ENCODE peak calls at places on chromosomes 16 and 17, in ten cellular contexts. S is K562, I is heart right ventricle, Q is Panc1, K is prostate gland, X is PC-3, N is thoracic aorta, D is body of pancreas, A is left ventricle myocardium inferior, R is tibial artery. Z is an unnamed sample.

GRCh38 chr17:33753452-33753851 is 460.4 kb upstream of the ASIC2 start:
- DNase-seq in S (no peak), I (no peak), Q (no peak), K (no peak), X (no peak), N (no peak), D (no peak), A (no peak), R (no peak), Z (no peak)

GRCh38 chr17:8300629-8301242 is 5.5 kb upstream of the SLC25A35 start:
- DNase-seq in S (peak; percentile 62), I (peak; percentile 38), Q (peak; percentile 72), K (peak; percentile 58), X (peak; percentile 69), N (no peak), D (peak; percentile 67), A (peak; percentile 39), R (no peak), Z (no peak)

GRCh38 chr17:4235372-4236279 is 28.2 kb downstream of the ANKFY1 start:
- DNase-seq in S (no peak), I (no peak), Q (no peak), K (no peak), X (no peak), N (no peak), D (no peak), A (no peak), R (no peak), Z (no peak)

GRCh38 chr17:81983639-81984373 is 6.4 kb downstream of the ASPSCR1 start:
- DNase-seq in S (no peak), I (no peak), Q (no peak), K (no peak), X (no peak), N (no peak), D (no peak), A (no peak), R (no peak), Z (no peak)

GRCh38 chr17:27944546-27945332 is 51.6 kb upstream of the LYRM9 start:
- DNase-seq in S (no peak), I (no peak), Q (no peak), K (no peak), X (no peak), N (no peak), D (no peak), A (no peak), R (no peak), Z (no peak)

GRCh38 chr17:81018044-81018802 is 16.7 kb upstream of the BAIAP2 start:
- DNase-seq in S (peak; percentile 60), I (no peak), Q (no peak), K (peak; percentile 56), X (peak; percentile 41), N (no peak), D (peak; percentile 16), A (no peak), R (no peak), Z (no peak)

GRCh38 chr16:69286941-69287713 is 24.0 kb upstream of the VPS4A start:
- DNase-seq in S (peak; percentile 32), I (peak; percentile 54), Q (peak; percentile 2), K (peak; percentile 67), X (peak; percentile 65), N (peak; percentile 31), D (peak; percentile 42), A (peak; percentile 62), R (peak; percentile 90), Z (no peak)

GRCh38 chr17:32827227-32827626 is 49.7 kb downstream of the MYO1D start:
- DNase-seq in S (no peak), I (no peak), Q (no peak), K (no peak), X (no peak), N (no peak), D (no peak), A (no peak), R (no peak), Z (no peak)

GRCh38 chr16:27436921-27437650 is 35.1 kb downstream of the IL21R start:
- DNase-seq in S (no peak), I (no peak), Q (no peak), K (no peak), X (no peak), N (no peak), D (no peak), A (no peak), R (peak; percentile 45), Z (no peak)

GRCh38 chr17:39195568-39196160 is 1.8 kb downstream of the CACNB1 start:
- DNase-seq in S (no peak), I (no peak), Q (no peak), K (no peak), X (peak; percentile 20), N (no peak), D (no peak), A (no peak), R (peak; percentile 84), Z (no peak)

GRCh38 chr16:60945225-60945624 is 1091.0 kb downstream of the CDH8 start:
- DNase-seq in S (peak; percentile 19), I (peak; percentile 6), Q (no peak), K (no peak), X (peak; percentile 1), N (no peak), D (no peak), A (no peak), R (no peak), Z (no peak)

GRCh38 chr16:79628501-79628975 is 28.0 kb upstream of the MAF start:
- DNase-seq in S (no peak), I (no peak), Q (no peak), K (no peak), X (no peak), N (no peak), D (no peak), A (no peak), R (no peak), Z (no peak)

GRCh38 chr17:915416-916201 is 64.0 kb downstream of the NXN start:
- DNase-seq in S (no peak), I (peak; percentile 75), Q (no peak), K (no peak), X (no peak), N (no peak), D (no peak), A (no peak), R (no peak), Z (no peak)

GRCh38 chr16:82748026-82748425 is 121.3 kb downstream of the CDH13 start:
- DNase-seq in S (no peak), I (peak; percentile 57), Q (no peak), K (no peak), X (no peak), N (peak; percentile 33), D (peak; percentile 35), A (peak; percentile 51), R (peak; percentile 75), Z (no peak)
- TF ChIP-seq CTCF in S (no peak), I (no peak), Q (no peak), K (no peak), X (no peak), N (peak; percentile 22), D (no peak), A (peak; percentile 47), R (peak; percentile 8), Z (peak; percentile 25)

DNA sequence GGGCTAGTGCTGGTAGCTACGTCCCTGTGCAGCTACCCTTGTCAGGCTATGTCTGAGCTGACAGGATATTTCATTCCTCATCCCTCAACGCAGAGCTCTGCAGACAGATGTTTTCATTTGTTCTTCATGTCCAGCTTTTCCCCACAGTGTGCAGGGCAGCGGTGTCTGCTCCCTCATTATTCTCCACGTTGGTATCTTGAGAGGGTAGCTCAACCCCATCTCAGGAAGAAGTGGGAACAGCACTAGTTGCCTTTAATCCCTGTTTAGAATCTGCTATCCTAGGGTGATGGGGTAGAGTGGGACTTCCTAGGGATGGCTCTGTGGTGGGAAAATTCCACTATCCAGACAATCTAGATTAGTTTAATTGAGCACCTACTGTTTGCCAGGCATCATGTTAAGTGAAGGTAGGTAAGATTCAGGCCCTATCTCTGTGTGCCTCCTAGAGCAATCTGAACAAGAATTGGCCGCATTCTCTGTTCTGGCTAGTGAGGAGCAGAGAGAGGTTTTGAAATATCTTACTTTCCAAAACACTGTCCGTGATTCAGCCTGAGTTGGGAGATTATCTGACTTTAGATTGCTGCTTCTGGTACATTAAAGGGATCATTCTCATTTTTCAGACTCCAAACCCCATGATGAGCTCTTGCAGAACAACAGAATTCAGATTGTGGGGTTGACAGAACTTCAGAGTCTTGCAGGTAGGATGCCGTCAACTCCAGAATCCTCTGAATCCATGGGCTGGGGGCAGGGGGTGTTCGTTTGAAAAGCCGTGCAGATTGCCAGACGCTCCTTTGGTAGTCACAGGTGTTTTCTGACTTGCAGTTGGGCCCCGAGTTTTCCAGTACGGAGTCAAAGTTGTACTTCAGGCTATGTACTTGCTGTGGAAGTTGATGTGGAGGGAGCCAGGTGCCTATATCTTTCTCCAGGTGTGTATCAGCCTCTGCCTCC is 963 bp downstream of the ALG1 start:
- DNase-seq in S (no peak), I (no peak), Q (no peak), K (no peak), X (no peak), N (no peak), D (no peak), A (no peak), R (no peak), Z (no peak)
- H3K4me3 ChIP-seq in S (peak overlapping the region; percentile 94), I (peak overlapping the region; percentile 67), Q (peak overlapping the region; percentile 81), K (peak overlapping the region; percentile 85), X (peak overlapping the region; percentile 78), N (peak overlapping the region; percentile 80), D (peak overlapping the region; percentile 36), A (peak overlapping the region; percentile 91), R (peak overlapping the region; percentile 67), Z (peak overlapping the region; percentile 72)

GRCh38 chr17:42784361-42784760 is 4.0 kb downstream of the WNK4 start:
- DNase-seq in S (no peak), I (no peak), Q (no peak), K (no peak), X (no peak), N (no peak), D (no peak), A (no peak), R (no peak), Z (no peak)

GRCh38 chr17:42783062-42783777 is 2.8 kb downstream of the WNK4 start:
- DNase-seq in S (no peak), I (no peak), Q (no peak), K (no peak), X (peak; percentile 91), N (no peak), D (no peak), A (no peak), R (no peak), Z (no peak)

GRCh38 chr17:42783778-42784138 is 3.3 kb downstream of the WNK4 start:
- DNase-seq in S (no peak), I (no peak), Q (no peak), K (no peak), X (no peak), N (no peak), D (no peak), A (no peak), R (no peak), Z (no peak)

GRCh38 chr17:42787266-42787665 is 6.9 kb downstream of the WNK4 start:
- DNase-seq in S (no peak), I (no peak), Q (no peak), K (no peak), X (no peak), N (no peak), D (no peak), A (no peak), R (no peak), Z (no peak)

GRCh38 chr17:42784811-42785592 is 4.6 kb downstream of the WNK4 start:
- DNase-seq in S (no peak), I (no peak), Q (no peak), K (no peak), X (no peak), N (no peak), D (no peak), A (no peak), R (no peak), Z (no peak)
- H3K27me3 ChIP-seq in S (no peaks in the 10 kb centered on the region), I (peaks cover 92% of the 10 kb centered on the region), Q (no peaks in the 10 kb centered on the region), K (no peaks in the 10 kb centered on the region), X (no peaks in the 10 kb centered on the region), N (peaks cover 9% of the 10 kb centered on the region), D (no peaks in the 10 kb centered on the region), A (peaks cover 94% of the 10 kb centered on the region), R (no peaks in the 10 kb centered on the region), Z (no peaks in the 10 kb centered on the region)

GRCh38 chr17:48545022-48545376 is at the start of gene HOXB2:
- DNase-seq in S (peak; percentile 69), I (no peak), Q (no peak), K (no peak), X (no peak), N (no peak), D (no peak), A (peak; percentile 45), R (no peak), Z (no peak)
- TF ChIP-seq CTCF in S (no peak), I (no peak), Q (no peak), K (no peak), X (no peak), N (no peak), D (no peak), A (no peak), R (no peak), Z (no peak)

Z was measured in BJ.